ENCODE peak calls at places on chromosomes 12 and 14, in seven cellular contexts. One of them, this sample, is unnamed.

GRCh38 chr12:70648831-70649230 is 11.6 kb upstream of the PTPRB start:
- DNase-seq in 8988T: no peak
- DNase-seq in GM20000: no peak
- DNase-seq in ELR: peak
- DNase-seq in fibroblast of the aortic adventitia: peak
- DNase-seq in germinal center: no peak
- DNase-seq in SJCRH30: no peak
- DNase-seq in this sample: no peak

GRCh38 chr14:97408937-97409860 is 612.0 kb downstream of the VRK1 start:
- DNase-seq in 8988T: no peak
- DNase-seq in GM20000: no peak
- DNase-seq in ELR: no peak
- DNase-seq in fibroblast of the aortic adventitia: no peak
- DNase-seq in germinal center: no peak
- DNase-seq in SJCRH30: no peak
- DNase-seq in this sample: no peak

GRCh38 chr14:76939015-76939742 is 89.3 kb downstream of the IRF2BPL start:
- DNase-seq in 8988T: no peak
- DNase-seq in GM20000: no peak
- DNase-seq in ELR: no peak
- DNase-seq in fibroblast of the aortic adventitia: no peak
- DNase-seq in germinal center: no peak
- DNase-seq in SJCRH30: no peak
- DNase-seq in this sample: no peak

GRCh38 chr12:32312049-32312670 is 87.2 kb upstream of the FGD4 start:
- DNase-seq in 8988T: peak
- DNase-seq in GM20000: peak
- DNase-seq in ELR: peak
- DNase-seq in fibroblast of the aortic adventitia: peak
- DNase-seq in germinal center: peak
- DNase-seq in SJCRH30: no peak
- DNase-seq in this sample: no peak

GRCh38 chr12:19761465-19761864 is 322.2 kb downstream of the AEBP2 start:
- DNase-seq in 8988T: no peak
- DNase-seq in GM20000: no peak
- DNase-seq in ELR: no peak
- DNase-seq in fibroblast of the aortic adventitia: no peak
- DNase-seq in germinal center: no peak
- DNase-seq in SJCRH30: no peak
- DNase-seq in this sample: no peak

GRCh38 chr12:131280426-131280825 is 326.7 kb downstream of the ADGRD1 start:
- DNase-seq in 8988T: no peak
- DNase-seq in GM20000: no peak
- DNase-seq in ELR: no peak
- DNase-seq in fibroblast of the aortic adventitia: no peak
- DNase-seq in germinal center: no peak
- DNase-seq in SJCRH30: no peak
- DNase-seq in this sample: no peak

GRCh38 chr14:80615831-80616230 is 325.7 kb downstream of the CEP128 start:
- DNase-seq in 8988T: no peak
- DNase-seq in GM20000: peak
- DNase-seq in ELR: no peak
- DNase-seq in fibroblast of the aortic adventitia: no peak
- DNase-seq in germinal center: no peak
- DNase-seq in SJCRH30: peak
- DNase-seq in this sample: no peak

GRCh38 chr12:48943221-48943620 is 14.1 kb downstream of the ARF3 start:
- DNase-seq in 8988T: no peak
- DNase-seq in GM20000: no peak
- DNase-seq in ELR: no peak
- DNase-seq in fibroblast of the aortic adventitia: no peak
- DNase-seq in germinal center: no peak
- DNase-seq in SJCRH30: no peak
- DNase-seq in this sample: no peak

GRCh38 chr14:87869619-87870583 is 123.1 kb downstream of the GALC start:
- DNase-seq in 8988T: no peak
- DNase-seq in GM20000: peak
- DNase-seq in ELR: peak
- DNase-seq in fibroblast of the aortic adventitia: peak
- DNase-seq in germinal center: no peak
- DNase-seq in SJCRH30: peak
- DNase-seq in this sample: no peak